ENCODE peak calls at places on chromosomes 7 and 10, in five cellular contexts. V, G, U, A and N are unnamed samples.

GRCh38 chr7:22143496-22143895 is 197.8 kb upstream of the CDCA7L start:
- DNase-seq in V (no peak), A (no peak), U (no peak), G (no peak), N (no peak)

GRCh38 chr7:70674268-70675025 is 457.5 kb upstream of the GALNT17 start:
- DNase-seq in V (no peak), A (no peak), U (no peak), G (no peak), N (no peak)

GRCh38 chr10:73183882-73184281 is 16.0 kb downstream of the FAM149B1 start:
- DNase-seq in A (no peak), U (no peak), V (no peak), G (no peak), N (no peak)

GRCh38 chr10:68598978-68599753 is 39.0 kb downstream of the TET1 start:
- DNase-seq in V (peak), U (peak), A (no peak), G (no peak), N (peak)

GRCh38 chr7:45073843-45074737 is 14.7 kb downstream of the NACAD start:
- DNase-seq in A (no peak), G (no peak), V (peak), U (no peak), N (no peak)

GRCh38 chr7:99196536-99197288 is 11.2 kb downstream of the KPNA7 start:
- DNase-seq in V (no peak), A (peak), U (peak), G (no peak), N (no peak)

GRCh38 chr7:127905491-127906330 is 125.5 kb downstream of the LRRC4 start:
- DNase-seq in U (peak), G (no peak), A (no peak), V (no peak), N (no peak)

GRCh38 chr7:120856621-120857352 is 1.2 kb downstream of the TSPAN12 start:
- DNase-seq in G (peak), A (peak), U (peak), V (peak), N (peak)

GRCh38 chr7:131231381-131232220 is 96.1 kb upstream of the MKLN1 start:
- DNase-seq in A (peak), U (no peak), G (no peak), V (peak), N (no peak)

DNA sequence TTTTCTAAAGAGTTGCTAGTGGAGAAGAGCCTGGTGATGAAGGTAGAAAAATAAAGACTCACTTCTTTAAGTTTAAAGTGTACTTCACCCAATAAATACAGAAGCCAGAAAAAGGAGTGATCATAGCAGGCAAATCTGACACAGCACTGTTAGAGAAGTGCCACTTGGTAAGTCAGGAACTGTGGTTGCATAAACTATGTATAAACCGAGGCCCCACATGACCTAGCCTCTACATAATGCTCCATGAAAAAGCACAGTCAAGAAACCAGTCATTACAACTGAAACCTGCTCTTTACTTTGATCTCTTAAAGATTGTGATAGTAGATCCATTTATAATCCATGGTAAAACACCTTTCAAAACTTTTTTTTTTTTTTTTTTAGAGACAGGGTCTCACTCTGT is 172.1 kb upstream of the PHYHIPL start:
- DNase-seq in G (no peak), U (no peak), V (no peak), A (no peak), N (no peak)
- H3K27ac ChIP-seq in G (no peak), U (no peak), V (no peak), A (peak), N (no peak)

DNA sequence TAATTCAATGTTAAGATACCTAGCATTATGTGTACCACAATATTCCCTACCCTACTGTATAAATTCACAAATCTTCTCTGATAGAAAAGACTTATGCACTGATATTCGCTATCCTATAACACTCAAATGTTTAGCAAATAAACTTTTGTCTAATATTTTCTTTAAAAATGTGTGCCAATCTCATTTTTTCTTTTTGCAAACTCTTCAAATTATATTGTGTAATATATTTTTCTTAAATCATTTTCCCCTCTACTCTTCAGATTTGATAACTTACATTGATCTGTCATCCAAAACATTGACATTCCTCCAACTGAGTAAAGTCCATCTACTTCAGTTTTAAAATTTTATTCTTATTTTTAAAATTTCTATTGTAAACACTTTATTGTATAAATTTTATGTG is 240.2 kb upstream of the CNTNAP2 start:
- DNase-seq in V (no peak), U (no peak), G (no peak), A (no peak), N (no peak)
- TF ChIP-seq CTCF in V (no peak), U (no peak), G (no peak), A (no peak), N (no peak)

GRCh38 chr7:158783595-158783994 is 45.7 kb downstream of the ESYT2 start:
- DNase-seq in A (no peak), V (no peak), U (peak), G (no peak), N (no peak)
- H3K27ac ChIP-seq in A (no peak), V (peak), U (no peak), G (peak), N (no peak)

GRCh38 chr7:152956006-152956405 is 196.5 kb downstream of the ACTR3B start:
- DNase-seq in G (no peak), V (no peak), A (peak), U (no peak), N (peak)
- TF ChIP-seq CTCF in G (no peak), V (no peak), A (no peak), U (no peak), N (peak)